ENCODE peak calls at places on chromosomes 11 and 22, in five cellular contexts. One of them, this sample, is unnamed.

GRCh38 chr11:46044601-46045000 is 76.7 kb downstream of the PHF21A start:
- DNase-seq in K562: no peak
- DNase-seq in AG10803: no peak
- DNase-seq in thoracic aorta: no peak
- DNase-seq in AG04450: no peak
- DNase-seq in this sample: no peak

GRCh38 chr11:65921876-65922275 is 2.6 kb downstream of the DRAP1 start:
- DNase-seq in AG04450: no peak
- DNase-seq in thoracic aorta: no peak
- DNase-seq in K562: no peak
- DNase-seq in AG10803: no peak
- DNase-seq in this sample: no peak

GRCh38 chr11:9265211-9266131 is at the start of gene DENND5A:
- DNase-seq in thoracic aorta: peak; percentile 24
- DNase-seq in K562: peak; percentile 100
- DNase-seq in AG10803: peak; percentile 83
- DNase-seq in AG04450: peak; percentile 51
- DNase-seq in this sample: peak; percentile 26

GRCh38 chr11:64723117-64723906 is at the start of gene NRXN2:
- DNase-seq in AG04450: peak; percentile 43
- DNase-seq in K562: peak; percentile 95
- DNase-seq in AG10803: peak; percentile 78
- DNase-seq in thoracic aorta: peak; percentile 35
- DNase-seq in this sample: no peak

GRCh38 chr11:16977136-16978020 is 36.8 kb downstream of the PLEKHA7 start:
- DNase-seq in K562: no peak
- DNase-seq in AG04450: no peak
- DNase-seq in AG10803: no peak
- DNase-seq in thoracic aorta: no peak
- DNase-seq in this sample: no peak

GRCh38 chr11:10534331-10534730 is 6.7 kb downstream of the RNF141 start:
- DNase-seq in K562: no peak
- DNase-seq in thoracic aorta: no peak
- DNase-seq in AG04450: no peak
- DNase-seq in AG10803: no peak
- DNase-seq in this sample: no peak

GRCh38 chr11:11148104-11148509 is 204.9 kb downstream of the CSNK2A3 start:
- DNase-seq in AG04450: no peak
- DNase-seq in K562: no peak
- DNase-seq in AG10803: peak; percentile 91
- DNase-seq in thoracic aorta: peak; percentile 57
- DNase-seq in this sample: peak; percentile 79

GRCh38 chr22:47604563-47604962 is 842.1 kb downstream of the TBC1D22A start:
- DNase-seq in thoracic aorta: no peak
- DNase-seq in AG04450: no peak
- DNase-seq in AG10803: no peak
- DNase-seq in K562: no peak
- DNase-seq in this sample: no peak

GRCh38 chr22:48138855-48139254 is 1376.4 kb downstream of the TBC1D22A start:
- DNase-seq in thoracic aorta: no peak
- DNase-seq in AG10803: no peak
- DNase-seq in K562: no peak
- DNase-seq in AG04450: no peak
- DNase-seq in this sample: no peak

GRCh38 chr11:114970908-114971645 is 292.8 kb downstream of the NXPE2 start:
- DNase-seq in AG10803: no peak
- DNase-seq in AG04450: no peak
- DNase-seq in thoracic aorta: no peak
- DNase-seq in K562: no peak
- DNase-seq in this sample: no peak

GRCh38 chr11:45994421-45995341 is 72.2 kb downstream of the LARGE2 start:
- DNase-seq in thoracic aorta: no peak
- DNase-seq in K562: peak; percentile 78
- DNase-seq in AG10803: peak; percentile 53
- DNase-seq in AG04450: peak; percentile 16
- DNase-seq in this sample: peak; percentile 53

GRCh38 chr22:19761022-19761499 is 483 bp downstream of the TBX1 start:
- DNase-seq in AG10803: no peak
- DNase-seq in K562: peak; percentile 78
- DNase-seq in thoracic aorta: no peak
- DNase-seq in AG04450: no peak
- DNase-seq in this sample: no peak
- H3K4me3 ChIP-seq in AG10803: peak overlapping the region; percentile 74
- H3K4me3 ChIP-seq in K562: peak overlapping the region; percentile 36
- H3K4me3 ChIP-seq in thoracic aorta: peak overlapping the region; percentile 69
- H3K4me3 ChIP-seq in AG04450: no peak overlapping the region
- H3K4me3 ChIP-seq in this sample: peak overlapping the region; percentile 47

DNA sequence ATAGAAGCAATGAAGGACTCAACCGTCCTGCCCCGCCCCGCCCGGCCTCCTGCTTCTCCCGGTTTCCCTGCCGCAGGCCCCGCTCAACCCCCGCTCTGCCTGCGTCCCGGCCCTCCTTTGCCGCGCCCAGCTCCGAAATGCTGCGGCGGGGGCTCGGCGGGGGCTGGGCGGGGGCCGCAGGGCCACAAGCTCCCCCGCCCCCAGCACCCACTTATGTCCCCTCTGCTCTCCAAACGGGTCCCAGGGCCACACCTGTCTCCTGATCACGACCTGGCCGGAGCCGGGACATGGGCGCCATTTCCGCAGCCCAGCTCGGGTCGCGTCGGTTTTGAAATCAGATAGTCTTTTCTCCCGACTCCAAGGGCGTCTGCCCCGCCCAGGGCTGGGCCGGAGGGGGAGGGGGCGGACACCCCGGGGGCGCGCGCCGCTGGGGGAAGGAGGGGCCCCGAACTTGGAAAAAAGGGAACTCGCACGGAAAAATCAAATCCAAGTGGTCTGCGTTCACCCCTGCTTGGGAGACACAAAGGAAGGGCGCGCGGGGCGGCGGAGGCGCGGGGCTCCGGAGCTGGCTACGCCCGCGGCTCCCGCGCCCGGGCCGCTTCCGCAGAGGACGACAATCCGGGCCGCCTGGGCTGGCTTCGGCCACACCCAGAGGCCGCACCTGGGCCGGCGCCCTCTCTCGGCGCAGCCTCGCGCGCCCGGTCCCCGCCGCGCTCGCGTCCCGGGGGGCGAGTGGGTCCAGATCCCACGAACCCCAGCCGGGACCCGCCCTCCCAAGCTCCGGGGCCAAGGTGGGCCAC is 70.5 kb upstream of the EP300 start:
- DNase-seq in AG04450: no peak
- DNase-seq in AG10803: peak; percentile 61
- DNase-seq in K562: peak; percentile 79
- DNase-seq in thoracic aorta: no peak
- DNase-seq in this sample: no peak
- TF ChIP-seq CTCF in AG04450: no peak
- TF ChIP-seq CTCF in AG10803: no peak
- TF ChIP-seq CTCF in K562: peak; percentile 19
- TF ChIP-seq CTCF in thoracic aorta: no peak
- TF ChIP-seq CTCF in this sample: no peak

GRCh38 chr22:40204331-40205116 is 26.8 kb downstream of the TNRC6B start:
- DNase-seq in thoracic aorta: no peak
- DNase-seq in AG10803: peak; percentile 99
- DNase-seq in K562: no peak
- DNase-seq in AG04450: no peak
- DNase-seq in this sample: peak; percentile 59
- H3K4me3 ChIP-seq in thoracic aorta: peak overlapping the region; percentile 26
- H3K4me3 ChIP-seq in AG10803: no peak overlapping the region
- H3K4me3 ChIP-seq in K562: no peak overlapping the region
- H3K4me3 ChIP-seq in AG04450: no peak overlapping the region
- H3K4me3 ChIP-seq in this sample: no peak overlapping the region

GRCh38 chr11:67731583-67731982 is 57.2 kb upstream of the ALDH3B2 start:
- DNase-seq in AG10803: no peak
- DNase-seq in AG04450: no peak
- DNase-seq in K562: no peak
- DNase-seq in thoracic aorta: no peak
- DNase-seq in this sample: no peak

DNA sequence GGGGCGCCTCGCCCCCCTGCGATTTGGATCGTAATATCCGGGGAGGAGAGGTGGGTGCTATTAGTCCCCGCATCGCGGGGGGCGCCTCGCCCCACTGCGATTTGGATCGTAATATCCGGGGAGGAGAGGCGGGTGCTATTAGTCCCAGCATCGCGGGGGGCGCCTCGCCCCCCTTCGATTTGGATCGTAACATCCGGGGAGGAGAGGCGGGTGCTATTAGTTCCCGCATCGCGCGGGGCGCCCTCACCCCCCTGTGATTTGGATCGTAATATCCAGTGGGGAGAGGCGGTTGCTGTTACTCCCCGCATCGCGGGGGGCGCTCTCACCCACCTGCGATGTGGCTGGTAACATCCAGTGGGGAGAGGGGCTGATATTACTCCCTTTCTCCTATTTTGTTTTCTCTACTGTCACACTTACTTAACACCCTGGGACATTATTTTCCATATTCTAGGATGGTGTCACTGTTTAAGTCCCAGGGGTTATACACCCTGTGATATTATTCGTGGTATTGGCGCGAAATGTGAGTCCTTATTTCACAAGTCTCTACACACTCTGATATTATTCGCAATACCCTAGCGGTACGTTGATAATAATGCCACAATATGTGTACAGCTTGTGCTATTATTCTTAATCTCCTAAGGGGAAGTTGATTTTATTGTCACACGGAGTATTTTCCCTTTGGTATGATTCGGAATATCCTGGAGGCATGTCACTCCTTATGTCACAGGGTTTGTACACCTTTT is 57.8 kb upstream of the ALDH3B2 start:
- DNase-seq in AG04450: no peak
- DNase-seq in K562: peak; percentile 42
- DNase-seq in AG10803: no peak
- DNase-seq in thoracic aorta: no peak
- DNase-seq in this sample: no peak
- TF ChIP-seq CTCF in AG04450: peak; percentile 19
- TF ChIP-seq CTCF in K562: peak; percentile 67
- TF ChIP-seq CTCF in AG10803: no peak
- TF ChIP-seq CTCF in thoracic aorta: no peak
- TF ChIP-seq CTCF in this sample: peak; percentile 7